ENCODE peak calls at places on chromosomes 7 and 10, in nine cellular contexts. M, X, J, Y, G, P, T, F and H are unnamed samples.

GRCh38 chr10:96918214-96919002 is 86.3 kb downstream of the LCOR start:
- DNase-seq in X (no peak), Y (no peak), J (no peak), P (no peak), F (no peak), M (no peak), G (no peak), T (no peak), H (no peak)

GRCh38 chr10:72014197-72014596 is 50.0 kb downstream of the CHST3 start:
- DNase-seq in Y (no peak), J (no peak), X (no peak), P (no peak), G (no peak), M (no peak), T (no peak), F (no peak), H (no peak)

GRCh38 chr7:1123721-1124120 is 35.8 kb downstream of the GPER1 start:
- DNase-seq in P (no peak), F (peak), X (peak), T (no peak), Y (no peak), G (peak), M (peak), J (no peak), H (peak)

GRCh38 chr10:15222511-15222910 is 54.0 kb upstream of the NMT2 start:
- DNase-seq in G (no peak), T (no peak), Y (no peak), F (no peak), M (no peak), J (no peak), X (no peak), P (no peak), H (no peak)

GRCh38 chr10:63157845-63158624 is 24.9 kb downstream of the NRBF2 start:
- DNase-seq in J (no peak), G (no peak), M (no peak), F (no peak), T (peak), X (peak), P (no peak), Y (peak), H (no peak)

GRCh38 chr7:129591868-129592267 is 19.7 kb upstream of the NRF1 start:
- DNase-seq in Y (no peak), X (no peak), P (no peak), G (no peak), J (no peak), T (no peak), F (no peak), M (no peak), H (no peak)

GRCh38 chr7:34104120-34104519 is 198.8 kb downstream of the BMPER start:
- DNase-seq in J (no peak), P (no peak), G (no peak), M (no peak), X (no peak), Y (no peak), T (no peak), F (no peak), H (no peak)

GRCh38 chr7:91289633-91290260 is 25.5 kb downstream of the FZD1 start:
- DNase-seq in Y (no peak), T (no peak), P (no peak), J (no peak), G (no peak), M (no peak), F (no peak), X (no peak), H (no peak)

GRCh38 chr7:2038876-2039728 is 193.6 kb downstream of the MAD1L1 start:
- DNase-seq in F (no peak), M (no peak), P (no peak), G (peak), J (no peak), Y (no peak), T (no peak), X (no peak), H (no peak)

GRCh38 chr7:102992820-102993531 is 80.2 kb downstream of the LRRC17 start:
- DNase-seq in T (no peak), P (no peak), J (no peak), F (no peak), Y (peak), G (no peak), X (peak), M (no peak), H (no peak)

GRCh38 chr10:97463363-97464132 is 17.6 kb downstream of the ZDHHC16 start:
- DNase-seq in F (peak), G (no peak), M (peak), T (peak), J (no peak), X (peak), P (no peak), Y (peak), H (no peak)

GRCh38 chr7:99457646-99458493 is 8.1 kb downstream of the ATP5MF start:
- DNase-seq in J (no peak), Y (no peak), G (no peak), M (no peak), T (no peak), F (no peak), X (no peak), P (no peak), H (no peak)
- TF ChIP-seq POLR2A in J (peak), Y (peak), G (no peak), M (no peak), T (peak), F (no peak), X (no peak), P (no peak), H (no peak)

GRCh38 chr10:108072466-108072865 is 908.0 kb upstream of the SORCS1 start:
- DNase-seq in G (no peak), Y (no peak), M (no peak), J (no peak), F (no peak), T (no peak), X (no peak), P (no peak), H (no peak)

GRCh38 chr10:108064856-108065255 is 900.4 kb upstream of the SORCS1 start:
- DNase-seq in T (no peak), F (no peak), X (no peak), M (no peak), Y (no peak), P (no peak), G (no peak), J (no peak), H (no peak)

GRCh38 chr10:108070789-108071188 is 906.3 kb upstream of the SORCS1 start:
- DNase-seq in Y (no peak), X (no peak), G (no peak), T (no peak), J (no peak), P (no peak), F (no peak), M (no peak), H (no peak)

DNA sequence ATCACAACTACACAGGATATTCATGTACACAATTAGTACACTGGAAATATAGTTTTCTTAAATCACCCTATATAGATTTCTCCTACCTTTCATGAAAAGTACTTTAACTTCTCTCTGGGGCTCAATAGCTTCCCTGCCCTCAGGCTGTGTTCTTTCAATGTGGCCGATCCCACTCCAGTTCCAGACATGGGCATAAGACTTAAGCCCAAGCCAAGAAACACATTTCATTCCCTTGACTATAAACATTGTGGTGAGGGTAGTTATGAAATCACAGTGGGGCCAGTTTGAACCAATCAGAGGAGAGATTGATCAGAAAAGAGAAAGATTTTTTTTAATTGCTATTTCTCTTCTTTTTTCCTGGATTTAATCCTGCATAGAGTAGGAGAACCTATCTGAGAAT is 904.6 kb upstream of the SORCS1 start:
- DNase-seq in M (no peak), P (no peak), T (no peak), X (no peak), J (no peak), F (no peak), G (no peak), Y (no peak), H (no peak)
- TF ChIP-seq POLR2A in M (no peak), P (no peak), T (no peak), X (no peak), J (no peak), F (no peak), G (no peak), Y (no peak), H (no peak)

GRCh38 chr7:158849553-158850389 is 6.6 kb upstream of the DYNC2I1 start:
- DNase-seq in M (no peak), P (no peak), F (peak), T (no peak), Y (no peak), G (peak), J (no peak), X (no peak), H (no peak)
- TF ChIP-seq POLR2A in M (no peak), P (no peak), F (no peak), T (no peak), Y (no peak), G (no peak), J (no peak), X (no peak), H (no peak)

GRCh38 chr10:26737730-26738129 is 40.2 kb downstream of the PDSS1 start:
- DNase-seq in G (no peak), X (peak), J (peak), Y (no peak), T (peak), F (no peak), P (no peak), M (no peak), H (no peak)
- TF ChIP-seq POLR2A in G (no peak), X (no peak), J (peak), Y (no peak), T (peak), F (no peak), P (no peak), M (no peak), H (no peak)

GRCh38 chr10:60025279-60025678 is 118.9 kb upstream of the CCDC6 start:
- DNase-seq in Y (no peak), F (no peak), M (no peak), P (no peak), J (no peak), X (no peak), G (no peak), T (no peak), H (no peak)

GRCh38 chr10:60024506-60024905 is 118.2 kb upstream of the CCDC6 start:
- DNase-seq in F (no peak), P (no peak), Y (no peak), X (no peak), J (no peak), G (no peak), T (no peak), M (no peak), H (no peak)

GRCh38 chr10:60029441-60029840 is 123.1 kb upstream of the CCDC6 start:
- DNase-seq in T (no peak), F (no peak), P (no peak), Y (no peak), X (no peak), M (no peak), G (no peak), J (no peak), H (no peak)

GRCh38 chr10:60021324-60021723 is 115.0 kb upstream of the CCDC6 start:
- DNase-seq in P (no peak), J (no peak), X (no peak), G (no peak), Y (no peak), F (no peak), M (no peak), T (no peak), H (no peak)

DNA sequence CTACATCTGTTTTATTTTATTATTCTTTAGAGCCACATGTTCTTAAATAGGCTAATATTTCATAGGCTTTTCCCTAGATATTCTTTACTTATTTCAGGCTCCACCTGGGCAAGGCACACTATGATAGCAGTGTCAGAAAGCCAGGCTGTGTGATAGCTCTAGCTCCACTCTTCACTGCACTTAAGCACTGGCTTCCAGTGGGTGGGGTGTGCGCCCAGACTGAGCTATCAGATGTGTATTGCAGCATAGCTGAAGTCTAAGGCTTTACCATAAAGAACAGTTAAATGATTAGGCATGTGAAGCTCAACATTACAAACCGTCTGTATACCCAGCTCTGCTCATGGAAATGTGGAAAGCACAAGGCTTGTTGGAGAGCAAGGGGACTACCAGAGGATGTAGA is 117.1 kb upstream of the CCDC6 start:
- DNase-seq in P (no peak), M (no peak), Y (peak), F (no peak), J (no peak), X (no peak), G (no peak), T (no peak), H (no peak)
- TF ChIP-seq POLR2A in P (no peak), M (no peak), Y (no peak), F (no peak), J (no peak), X (no peak), G (no peak), T (no peak), H (no peak)

DNA sequence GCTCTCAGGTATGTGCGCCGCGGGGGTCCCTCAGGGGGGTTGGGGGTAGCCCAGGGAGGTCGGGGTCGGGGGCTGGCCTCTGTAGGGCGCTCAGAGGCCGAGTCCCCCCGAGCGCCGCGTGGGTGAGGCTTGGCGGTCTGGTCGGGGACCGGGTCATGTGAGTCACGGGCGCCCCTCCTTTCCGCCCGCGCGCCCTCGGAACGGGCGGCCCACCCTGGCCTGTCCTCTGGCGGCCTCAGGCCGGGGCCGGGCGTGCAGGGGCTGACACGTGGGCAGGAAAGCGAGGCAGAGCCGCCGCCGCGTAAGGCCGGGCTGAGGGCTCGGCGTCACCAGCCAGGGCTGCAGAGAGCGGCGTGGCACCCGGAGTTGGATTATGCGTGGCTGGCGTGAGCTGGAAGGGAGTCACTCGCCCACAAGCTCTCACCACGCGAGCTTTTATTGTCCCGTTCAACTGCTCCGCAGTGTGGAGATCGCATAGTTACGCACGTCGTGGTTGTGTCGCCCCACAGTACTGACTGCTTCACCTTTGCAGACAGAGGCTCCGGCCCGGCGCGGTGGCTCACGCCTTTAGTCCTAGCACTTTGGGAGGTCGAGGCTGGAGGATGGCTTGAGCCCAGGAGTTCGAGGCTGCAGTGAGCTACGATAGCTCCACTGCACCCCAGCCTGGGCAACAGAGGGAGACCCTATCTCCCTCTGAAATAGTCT is 387 bp downstream of the SHLD2 start:
- DNase-seq in F (peak), X (peak), G (peak), Y (peak), M (peak), P (peak), J (peak), T (peak), H (peak)
- TF ChIP-seq POLR2A in F (no peak), X (peak), G (no peak), Y (peak), M (no peak), P (no peak), J (peak), T (peak), H (peak)

GRCh38 chr10:79444243-79445119 is 943 bp downstream of the ZCCHC24 start:
- DNase-seq in Y (peak), F (peak), X (peak), G (peak), T (no peak), M (peak), P (no peak), J (peak), H (peak)
- TF ChIP-seq POLR2A in Y (no peak), F (peak), X (peak), G (no peak), T (no peak), M (no peak), P (no peak), J (no peak), H (no peak)